ENCODE peak calls at places on chromosomes 12 and 14, in five cellular contexts. J is PC-3, C is transverse colon, L is kidney glomerular epithelial cell, Q is endothelial cell. Z is an unnamed sample.

GRCh38 chr14:92495041-92495440 is 18.5 kb upstream of the RIN3 start:
- DNase-seq in J (no peak), Q (no peak), L (no peak), C (no peak), Z (no peak)

GRCh38 chr12:83027021-83027723 is 340.5 kb downstream of the TMTC2 start:
- DNase-seq in L (no peak), J (no peak), Q (no peak), C (no peak), Z (no peak)

GRCh38 chr12:31558521-31558920 is 32.4 kb downstream of the DENND5B start:
- DNase-seq in L (no peak), J (peak), Q (no peak), C (no peak), Z (no peak)

GRCh38 chr12:94553875-94554274 is 94.2 kb upstream of the CEP83 start:
- DNase-seq in L (no peak), Q (no peak), J (no peak), C (no peak), Z (no peak)

GRCh38 chr12:13211859-13212664 is 15.5 kb downstream of the EMP1 start:
- DNase-seq in J (peak), L (peak), Q (peak), C (peak), Z (peak)

GRCh38 chr12:128920468-128920867 is 67.2 kb downstream of the GLT1D1 start:
- DNase-seq in C (no peak), Q (no peak), L (no peak), J (peak), Z (no peak)

GRCh38 chr12:49553512-49554088 is 14.3 kb downstream of the MCRS1 start:
- DNase-seq in J (peak), Q (no peak), C (no peak), L (peak), Z (no peak)

GRCh38 chr14:104075530-104076151 is 9.9 kb upstream of the ASPG start:
- DNase-seq in J (peak), L (no peak), Q (peak), C (no peak), Z (peak)